ENCODE peak calls at places on chromosomes 12 and 14, in seven cellular contexts. J, D, X, O, F, R and M are unnamed samples.

GRCh38 chr14:24232645-24233537 is at the start of gene GMPR2:
- DNase-seq in R (no peak), X (no peak), D (no peak), F (no peak), J (peak), O (no peak), M (no peak)

GRCh38 chr12:12210983-12211382 is 55.9 kb downstream of the LRP6 start:
- DNase-seq in J (no peak), O (no peak), F (no peak), R (no peak), X (no peak), D (no peak), M (no peak)

GRCh38 chr12:67993143-67993542 is 3.9 kb downstream of the IFNG-AS1 start:
- DNase-seq in J (no peak), X (no peak), R (no peak), F (no peak), D (no peak), O (no peak), M (no peak)

GRCh38 chr14:70754989-70755388 is 54.3 kb downstream of the MAP3K9 start:
- DNase-seq in X (peak), J (no peak), R (no peak), D (peak), F (peak), O (peak), M (peak)

GRCh38 chr12:101929365-101930041 is 52.1 kb downstream of the DRAM1 start:
- DNase-seq in D (no peak), O (no peak), F (no peak), J (no peak), X (no peak), R (no peak), M (no peak)

GRCh38 chr12:126667340-126667739 is 1599.6 kb upstream of the TMEM132C start:
- DNase-seq in J (no peak), R (peak), X (peak), F (peak), D (no peak), O (no peak), M (no peak)

GRCh38 chr12:9340422-9341259 is 132.4 kb upstream of the PZP start:
- DNase-seq in F (no peak), O (no peak), R (peak), D (no peak), X (no peak), J (no peak), M (no peak)

GRCh38 chr12:54164402-54165145 is 24.2 kb downstream of the SMUG1 start:
- DNase-seq in X (no peak), D (no peak), F (no peak), O (no peak), J (no peak), R (no peak), M (no peak)

GRCh38 chr12:18387706-18388105 is 126.4 kb downstream of the PIK3C2G start:
- DNase-seq in X (no peak), O (no peak), F (no peak), D (no peak), J (no peak), R (no peak), M (no peak)

GRCh38 chr12:131738196-131738595 is 27.3 kb downstream of the SFSWAP start:
- DNase-seq in R (no peak), J (no peak), O (no peak), F (no peak), D (no peak), X (no peak), M (no peak)

GRCh38 chr12:52521175-52521574 is 981 bp upstream of the KRT5 start:
- DNase-seq in O (no peak), X (peak), D (peak), J (no peak), R (no peak), F (peak), M (peak)

GRCh38 chr14:24441904-24442239 is 704 bp downstream of the SDR39U1 start:
- DNase-seq in F (no peak), R (no peak), D (no peak), J (no peak), O (no peak), X (peak), M (no peak)

GRCh38 chr12:32821293-32822089 is 65.8 kb upstream of the YARS2 start:
- DNase-seq in X (no peak), R (no peak), J (no peak), D (no peak), F (no peak), O (no peak), M (no peak)

GRCh38 chr14:99548871-99549270 is 55.1 kb downstream of the CCDC85C start:
- DNase-seq in O (no peak), F (no peak), X (no peak), D (no peak), R (no peak), J (no peak), M (no peak)

GRCh38 chr14:53391156-53391555 is 238.0 kb upstream of the DDHD1 start:
- DNase-seq in R (peak), X (peak), D (peak), J (no peak), F (no peak), O (peak), M (no peak)

GRCh38 chr12:130307859-130308258 is 29.8 kb upstream of the PIWIL1 start:
- DNase-seq in J (no peak), R (no peak), O (no peak), X (no peak), F (no peak), D (no peak), M (no peak)

GRCh38 chr12:74899031-74899829 is 310.4 kb downstream of the KCNC2 start:
- DNase-seq in D (no peak), X (no peak), F (no peak), J (no peak), R (no peak), O (no peak), M (no peak)

GRCh38 chr12:6215932-6216494 is 15.8 kb downstream of the CD9 start:
- DNase-seq in R (peak), X (peak), J (no peak), D (peak), F (peak), O (no peak), M (peak)

GRCh38 chr12:10190558-10191388 is 11.9 kb downstream of the TMEM52B start:
- DNase-seq in F (peak), J (peak), O (peak), X (peak), R (peak), D (peak), M (no peak)

GRCh38 chr12:48815281-48816110 is 2.8 kb upstream of the CACNB3 start:
- DNase-seq in O (peak), F (peak), X (peak), J (peak), R (peak), D (peak), M (no peak)

GRCh38 chr14:96662116-96662901 is 134.9 kb upstream of the VRK1 start:
- DNase-seq in X (no peak), D (no peak), J (no peak), R (no peak), O (no peak), F (no peak), M (no peak)

GRCh38 chr12:113184098-113184899 is 979 bp downstream of the DDX54 start:
- DNase-seq in J (no peak), O (no peak), R (no peak), D (peak), F (no peak), X (no peak), M (no peak)

GRCh38 chr12:105922670-105923102 is 216.1 kb downstream of the NUAK1 start:
- DNase-seq in X (peak), J (no peak), O (no peak), D (no peak), F (no peak), R (peak), M (no peak)

GRCh38 chr14:98897605-98898309 is 374.2 kb downstream of the BCL11B start:
- DNase-seq in R (no peak), J (no peak), F (no peak), O (no peak), D (no peak), X (no peak), M (no peak)

GRCh38 chr12:50901685-50902113 is 50.6 kb upstream of the HIGD1C start:
- DNase-seq in X (no peak), F (no peak), O (no peak), J (no peak), R (no peak), D (no peak), M (no peak)

GRCh38 chr14:106848330-106849121 is 1322.1 kb downstream of the TMEM121 start:
- DNase-seq in R (no peak), F (peak), J (peak), X (peak), O (peak), D (no peak), M (no peak)

GRCh38 chr14:55438066-55438683 is 2.2 kb downstream of the TBPL2 start:
- DNase-seq in R (peak), O (peak), D (peak), F (no peak), J (peak), X (peak), M (no peak)

GRCh38 chr14:52318057-52318456 is 3.9 kb downstream of the PTGER2 start:
- DNase-seq in J (no peak), F (no peak), X (no peak), R (no peak), D (no peak), O (no peak), M (no peak)

GRCh38 chr14:34023824-34024767 is 73.2 kb upstream of the EGLN3 start:
- DNase-seq in R (no peak), D (peak), J (no peak), F (no peak), X (no peak), O (peak), M (no peak)

GRCh38 chr12:98464155-98464554 is 51.2 kb upstream of the TMPO start:
- DNase-seq in D (no peak), O (no peak), F (no peak), J (no peak), R (peak), X (no peak), M (no peak)

GRCh38 chr14:73787760-73788508 is 63.7 kb upstream of the PTGR2 start:
- DNase-seq in D (no peak), J (peak), F (no peak), X (peak), R (peak), O (no peak), M (no peak)

DNA sequence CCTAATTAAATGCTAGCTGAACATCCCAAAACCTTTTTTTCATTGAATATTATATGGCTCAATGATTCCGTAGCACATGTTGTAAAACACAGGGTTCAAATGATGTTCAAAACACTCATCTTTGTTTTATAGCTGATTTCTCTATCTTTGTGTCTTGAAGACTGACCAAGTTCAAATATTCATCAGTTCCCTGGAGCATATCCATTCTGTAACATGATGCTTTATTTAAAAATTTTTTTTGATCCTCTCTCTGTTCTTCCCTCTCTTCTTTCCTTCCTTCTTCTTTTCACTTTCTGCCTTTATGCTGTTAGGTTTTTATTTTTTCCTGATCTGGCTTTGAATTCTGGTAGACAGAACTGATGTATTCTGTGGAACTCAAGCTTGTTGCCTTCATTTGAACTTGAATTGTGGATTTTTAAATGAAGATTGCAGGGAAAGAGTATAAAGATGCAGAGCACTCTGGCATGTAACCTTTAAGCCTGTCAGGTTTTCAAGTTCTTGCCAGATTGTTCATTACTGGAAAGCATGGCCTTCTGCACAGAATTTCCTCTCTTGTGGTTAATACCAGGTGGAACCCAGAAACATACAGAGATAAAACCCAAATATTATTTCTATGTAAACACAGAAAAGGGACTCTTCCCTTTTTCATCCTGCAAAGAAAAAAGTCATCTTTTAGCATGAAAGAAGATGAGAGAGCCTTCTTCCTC is 39.5 kb downstream of the PROX2 start:
- DNase-seq in X (no peak), O (no peak), F (no peak), J (peak), R (peak), D (no peak), M (no peak)
- H3K4me2 ChIP-seq in X (no peak), O (no peak), F (no peak), J (peak), R (peak), D (no peak), M (no peak)

DNA sequence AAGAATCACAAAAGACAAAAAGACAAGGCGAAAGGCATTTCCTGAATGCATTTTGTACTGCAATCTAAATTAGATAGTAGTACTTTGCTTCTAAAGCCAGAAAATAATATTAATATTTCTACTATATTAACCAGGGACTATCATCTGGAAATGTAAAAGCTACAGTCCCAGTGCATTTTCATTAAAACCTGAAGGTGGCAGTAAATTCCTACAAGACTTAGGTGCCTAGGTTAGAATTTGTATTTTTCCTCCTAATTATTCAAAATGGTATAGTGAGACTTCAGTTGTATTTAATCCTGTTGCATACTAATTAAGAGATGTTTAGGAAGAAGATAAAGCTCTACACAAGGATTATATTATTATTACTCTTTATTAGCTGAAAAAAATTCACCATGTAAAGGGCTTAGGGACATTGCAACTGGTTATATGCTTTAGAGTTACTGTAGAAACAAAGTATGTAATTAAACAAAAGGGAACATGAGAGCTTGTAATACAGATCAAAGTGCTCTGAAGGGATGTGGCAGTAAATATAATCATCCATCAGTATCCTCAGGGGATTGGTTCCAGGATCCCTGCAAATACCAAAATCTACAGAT is 53.6 kb downstream of the BRMS1L start:
- DNase-seq in X (peak), D (peak), O (peak), R (peak), F (no peak), J (peak), M (no peak)
- TF ChIP-seq CTCF in X (peak), D (peak), O (peak), R (no peak), F (peak), J (peak), M (no peak)

GRCh38 chr14:31110872-31111271 is 84.7 kb upstream of the STRN3 start:
- DNase-seq in J (no peak), D (no peak), X (no peak), O (no peak), R (peak), F (no peak), M (no peak)
- H3K4me2 ChIP-seq in J (no peak), D (no peak), X (no peak), O (no peak), R (no peak), F (no peak), M (no peak)

DNA sequence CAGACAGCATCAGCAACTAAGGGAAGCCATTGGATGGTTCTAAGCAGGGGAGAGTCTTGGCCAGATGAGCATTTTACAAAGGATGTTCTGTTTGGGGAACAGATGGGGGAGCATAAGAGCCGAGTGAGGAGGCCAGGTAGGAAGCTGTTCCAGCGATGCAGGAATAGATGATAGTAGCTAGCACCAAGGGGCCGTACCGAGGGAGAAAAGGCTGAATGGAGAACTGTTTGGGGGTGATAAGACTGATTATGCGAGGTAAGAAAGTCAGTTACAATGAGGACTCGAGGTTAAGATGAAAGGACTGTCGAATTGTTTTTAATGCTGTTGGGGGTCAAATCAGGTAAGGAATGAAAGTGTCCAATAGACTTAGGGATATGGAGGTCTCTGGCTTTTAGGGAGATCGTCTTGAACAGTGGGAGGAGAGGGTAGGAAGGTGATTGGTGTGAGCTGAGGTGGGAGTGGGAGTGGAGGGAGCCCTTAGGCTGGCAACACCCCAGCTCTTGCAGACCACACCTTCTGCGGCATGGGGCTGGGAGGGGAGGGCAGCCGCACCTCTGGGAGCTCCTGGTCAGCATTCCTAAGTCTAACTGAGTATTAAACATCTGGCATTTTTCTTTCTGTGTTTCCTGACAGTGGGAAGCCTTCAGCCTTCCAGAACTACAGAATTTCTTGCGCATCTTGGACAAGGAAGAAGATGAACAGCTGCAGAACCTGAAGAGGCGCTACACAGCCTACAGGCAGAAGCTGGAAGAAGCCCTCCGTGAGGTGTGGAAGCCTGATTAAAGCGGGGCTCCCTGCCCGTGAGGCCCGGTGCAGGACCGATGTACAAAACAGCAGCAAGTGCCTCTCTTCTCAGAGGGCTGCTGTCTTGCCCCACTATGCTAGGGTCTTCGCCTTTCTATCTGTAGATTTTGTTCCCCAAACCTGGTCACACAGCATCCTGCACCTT is 64.8 kb downstream of the GNS start:
- DNase-seq in R (no peak), O (no peak), F (no peak), D (no peak), X (no peak), J (no peak), M (no peak)
- TF ChIP-seq CTCF in R (no peak), O (no peak), F (no peak), D (no peak), X (no peak), J (no peak), M (no peak)